ENCODE peak calls at places on chromosomes 5 and 9, in six cellular contexts. L, Z, T, U, D and P are unnamed samples.

GRCh38 chr9:86946712-86947145 is 577 bp downstream of the GAS1 start:
- DNase-seq in L (peak; percentile 30), Z (peak; percentile 32), T (no peak), U (peak; percentile 2), D (peak; percentile 13), P (peak; percentile 27)

GRCh38 chr5:110809006-110809405 is 70.2 kb downstream of the SLC25A46 start:
- DNase-seq in L (no peak), Z (no peak), T (no peak), U (no peak), D (no peak), P (no peak)

GRCh38 chr9:16426716-16427115 is 443.8 kb downstream of the BNC2 start:
- DNase-seq in L (no peak), Z (no peak), T (no peak), U (no peak), D (no peak), P (no peak)

GRCh38 chr5:52010430-52010829 is 627.2 kb downstream of the ISL1 start:
- DNase-seq in L (no peak), Z (no peak), T (no peak), U (no peak), D (no peak), P (no peak)

GRCh38 chr5:52007230-52007858 is 624.1 kb downstream of the ISL1 start:
- DNase-seq in L (peak; percentile 75), Z (no peak), T (no peak), U (no peak), D (no peak), P (no peak)

GRCh38 chr9:85960688-85961093 is 19.7 kb downstream of the NAA35 start:
- DNase-seq in L (peak; percentile 5), Z (no peak), T (no peak), U (no peak), D (no peak), P (no peak)

GRCh38 chr9:36445800-36446361 is 45.8 kb upstream of the RNF38 start:
- DNase-seq in L (peak; percentile 42), Z (no peak), T (no peak), U (no peak), D (no peak), P (no peak)

GRCh38 chr5:32443541-32444190 is 874 bp downstream of the ZFR start:
- DNase-seq in L (peak; percentile 47), Z (peak; percentile 61), T (peak; percentile 5), U (peak; percentile 26), D (peak; percentile 36), P (peak; percentile 52)

GRCh38 chr5:135032613-135033025 is 1.4 kb downstream of the PITX1 start:
- DNase-seq in L (no peak), Z (no peak), T (no peak), U (no peak), D (no peak), P (no peak)

GRCh38 chr9:98602839-98603238 is 105.9 kb downstream of the GABBR2 start:
- DNase-seq in L (no peak), Z (no peak), T (no peak), U (no peak), D (no peak), P (no peak)

GRCh38 chr5:149666212-149666852 is 63.8 kb upstream of the PPARGC1B start:
- DNase-seq in L (peak; percentile 43), Z (no peak), T (no peak), U (no peak), D (no peak), P (no peak)

GRCh38 chr5:169812786-169813185 is 167.5 kb downstream of the INSYN2B start:
- DNase-seq in L (no peak), Z (no peak), T (no peak), U (no peak), D (no peak), P (no peak)

GRCh38 chr9:113131689-113132151 is 19.1 kb upstream of the SLC31A2 start:
- DNase-seq in L (peak; percentile 75), Z (no peak), T (no peak), U (no peak), D (no peak), P (no peak)

GRCh38 chr5:109177227-109177626 is 232.5 kb downstream of the PJA2 start:
- DNase-seq in L (no peak), Z (no peak), T (no peak), U (no peak), D (no peak), P (no peak)

GRCh38 chr9:136160321-136160938 is 41.8 kb upstream of the TMEM250 start:
- DNase-seq in L (no peak), Z (no peak), T (no peak), U (no peak), D (no peak), P (no peak)

GRCh38 chr5:94793113-94793815 is 174.8 kb downstream of the SLF1 start:
- DNase-seq in L (no peak), Z (peak; percentile 83), T (no peak), U (peak; percentile 9), D (no peak), P (peak; percentile 65)

GRCh38 chr9:72477862-72478564 is 43.4 kb upstream of the TMC1 start:
- DNase-seq in L (peak; percentile 72), Z (peak; percentile 34), T (no peak), U (no peak), D (no peak), P (no peak)

GRCh38 chr5:56412601-56413379 is 179.7 kb upstream of the ANKRD55 start:
- DNase-seq in L (no peak), Z (peak; percentile 69), T (no peak), U (no peak), D (no peak), P (peak; percentile 44)

GRCh38 chr9:129567842-129568559 is 52.9 kb downstream of the C9orf50 start:
- DNase-seq in L (peak; percentile 91), Z (no peak), T (no peak), U (no peak), D (no peak), P (no peak)

GRCh38 chr5:171107650-171108049 is 201.4 kb upstream of the TLX3 start:
- DNase-seq in L (no peak), Z (no peak), T (no peak), U (no peak), D (no peak), P (no peak)

GRCh38 chr5:108798866-108799265 is 51.2 kb downstream of the FER start:
- DNase-seq in L (no peak), Z (no peak), T (no peak), U (no peak), D (no peak), P (no peak)

GRCh38 chr9:20940447-20941176 is 90.8 kb downstream of the HACD4 start:
- DNase-seq in L (no peak), Z (no peak), T (no peak), U (no peak), D (no peak), P (no peak)

GRCh38 chr9:115672477-115673316 is 480.9 kb upstream of the PAPPA start:
- DNase-seq in L (no peak), Z (no peak), T (no peak), U (no peak), D (no peak), P (no peak)

GRCh38 chr5:175596818-175597217 is 61.1 kb upstream of the HRH2 start:
- DNase-seq in L (no peak), Z (no peak), T (no peak), U (no peak), D (no peak), P (no peak)

GRCh38 chr5:151310932-151311331 is 7.4 kb upstream of the SLC36A3 start:
- DNase-seq in L (no peak), Z (no peak), T (no peak), U (no peak), D (no peak), P (no peak)

GRCh38 chr5:146003852-146004251 is 67.5 kb downstream of the SH3RF2 start:
- DNase-seq in L (no peak), Z (no peak), T (no peak), U (no peak), D (no peak), P (no peak)